ENCODE peak calls at places on chromosomes 16 and 17, in seven cellular contexts. L is AG04449; R is activated naive CD4-positive, alpha-beta T cell; A is upper lobe of left lung; V is PC-3; B is germinal center; P is Karpas-422. C is an unnamed sample.

GRCh38 chr16:35173295-35173694 is 1713.9 kb downstream of the TP53TG3F start:
- DNase-seq in A (no peak), V (no peak), L (no peak), P (no peak), R (no peak), B (no peak), C (no peak)

GRCh38 chr16:72974142-72974769 is 73.7 kb downstream of the ZFHX3 start:
- DNase-seq in A (no peak), R (no peak), V (no peak), P (no peak), B (no peak), L (no peak), C (no peak)

GRCh38 chr17:40606548-40607353 is 40.9 kb downstream of the SMARCE1 start:
- DNase-seq in V (no peak), R (no peak), L (no peak), P (no peak), B (no peak), A (peak), C (no peak)

GRCh38 chr16:82672676-82673075 is 45.9 kb downstream of the CDH13 start:
- DNase-seq in B (no peak), L (no peak), R (no peak), A (no peak), P (no peak), V (peak), C (no peak)

GRCh38 chr17:80202197-80202596 is 17.9 kb downstream of the SGSH start:
- DNase-seq in V (no peak), R (no peak), L (no peak), A (no peak), B (no peak), P (no peak), C (no peak)

GRCh38 chr17:42436401-42436800 is 13.3 kb upstream of the CAVIN1 start:
- DNase-seq in A (no peak), V (no peak), P (no peak), R (no peak), B (no peak), L (peak), C (peak)

GRCh38 chr16:81140930-81141780 is 45.0 kb upstream of the GCSH start:
- DNase-seq in V (peak), R (no peak), B (no peak), A (no peak), L (no peak), P (peak), C (no peak)

GRCh38 chr17:58303981-58304734 is 23.4 kb upstream of the MPO start:
- DNase-seq in B (peak), R (no peak), V (peak), A (peak), L (no peak), P (peak), C (peak)

GRCh38 chr16:86033971-86034370 is 135.0 kb downstream of the IRF8 start:
- DNase-seq in P (no peak), R (no peak), B (no peak), L (no peak), A (no peak), V (no peak), C (no peak)